ENCODE peak calls at places on chromosome 17, in nine cellular contexts. One of them, this sample, is unnamed. For H3K4me1, the result is how much of the 10 kb centered on the place peaks cover.

GRCh38 chr17:48335858-48336500 is 94.0 kb downstream of the SKAP1 start:
- DNase-seq in breast epithelium: no peak
- DNase-seq in body of pancreas: no peak
- DNase-seq in endothelial cell of umbilical vein: peak
- DNase-seq in IMR-90: peak
- DNase-seq in heart right ventricle: no peak
- DNase-seq in spleen: no peak
- DNase-seq in esophagus squamous epithelium: no peak
- DNase-seq in transverse colon: no peak
- DNase-seq in this sample: no peak

GRCh38 chr17:2347805-2348685 is 10.7 kb downstream of the SGSM2 start:
- DNase-seq in breast epithelium: peak
- DNase-seq in endothelial cell of umbilical vein: no peak
- DNase-seq in body of pancreas: peak
- DNase-seq in spleen: peak
- DNase-seq in IMR-90: peak
- DNase-seq in heart right ventricle: no peak
- DNase-seq in transverse colon: peak
- DNase-seq in esophagus squamous epithelium: no peak
- DNase-seq in this sample: no peak

GRCh38 chr17:39352986-39353385 is 48.4 kb downstream of the FBXL20 start:
- DNase-seq in body of pancreas: no peak
- DNase-seq in breast epithelium: no peak
- DNase-seq in esophagus squamous epithelium: no peak
- DNase-seq in IMR-90: no peak
- DNase-seq in endothelial cell of umbilical vein: no peak
- DNase-seq in transverse colon: no peak
- DNase-seq in heart right ventricle: no peak
- DNase-seq in spleen: no peak
- DNase-seq in this sample: no peak

GRCh38 chr17:57422574-57423164 is 166.3 kb downstream of the MSI2 start:
- DNase-seq in body of pancreas: no peak
- DNase-seq in heart right ventricle: no peak
- DNase-seq in endothelial cell of umbilical vein: no peak
- DNase-seq in esophagus squamous epithelium: no peak
- DNase-seq in spleen: no peak
- DNase-seq in IMR-90: peak
- DNase-seq in breast epithelium: no peak
- DNase-seq in transverse colon: no peak
- DNase-seq in this sample: peak

GRCh38 chr17:80464486-80464885 is 11.9 kb downstream of the NPTX1 start:
- DNase-seq in esophagus squamous epithelium: no peak
- DNase-seq in spleen: no peak
- DNase-seq in endothelial cell of umbilical vein: no peak
- DNase-seq in transverse colon: no peak
- DNase-seq in heart right ventricle: no peak
- DNase-seq in body of pancreas: no peak
- DNase-seq in breast epithelium: no peak
- DNase-seq in IMR-90: no peak
- DNase-seq in this sample: no peak

GRCh38 chr17:16477255-16477654 is 14.7 kb downstream of the LRRC75A start:
- DNase-seq in body of pancreas: peak
- DNase-seq in endothelial cell of umbilical vein: peak
- DNase-seq in breast epithelium: no peak
- DNase-seq in transverse colon: peak
- DNase-seq in spleen: no peak
- DNase-seq in heart right ventricle: no peak
- DNase-seq in IMR-90: peak
- DNase-seq in esophagus squamous epithelium: no peak
- DNase-seq in this sample: peak

GRCh38 chr17:45968732-45969131 is 30.3 kb upstream of the STH start:
- DNase-seq in heart right ventricle: no peak
- DNase-seq in endothelial cell of umbilical vein: no peak
- DNase-seq in transverse colon: no peak
- DNase-seq in spleen: no peak
- DNase-seq in body of pancreas: no peak
- DNase-seq in IMR-90: no peak
- DNase-seq in breast epithelium: no peak
- DNase-seq in esophagus squamous epithelium: no peak
- DNase-seq in this sample: no peak

GRCh38 chr17:9308069-9308468 is 267.6 kb downstream of the STX8 start:
- DNase-seq in esophagus squamous epithelium: no peak
- DNase-seq in body of pancreas: no peak
- DNase-seq in IMR-90: no peak
- DNase-seq in heart right ventricle: no peak
- DNase-seq in endothelial cell of umbilical vein: no peak
- DNase-seq in spleen: no peak
- DNase-seq in transverse colon: no peak
- DNase-seq in breast epithelium: no peak
- DNase-seq in this sample: no peak

GRCh38 chr17:45719335-45720071 is 64.6 kb upstream of the CRHR1 start:
- DNase-seq in spleen: no peak
- DNase-seq in transverse colon: no peak
- DNase-seq in esophagus squamous epithelium: no peak
- DNase-seq in body of pancreas: no peak
- DNase-seq in breast epithelium: no peak
- DNase-seq in endothelial cell of umbilical vein: no peak
- DNase-seq in heart right ventricle: no peak
- DNase-seq in IMR-90: peak
- DNase-seq in this sample: no peak

GRCh38 chr17:1030684-1031557 is 34.0 kb downstream of the TIMM22 start:
- DNase-seq in endothelial cell of umbilical vein: no peak
- DNase-seq in transverse colon: no peak
- DNase-seq in esophagus squamous epithelium: no peak
- DNase-seq in heart right ventricle: peak
- DNase-seq in IMR-90: no peak
- DNase-seq in spleen: no peak
- DNase-seq in body of pancreas: no peak
- DNase-seq in breast epithelium: no peak
- DNase-seq in this sample: peak

GRCh38 chr17:50431219-50431618 is 5.2 kb downstream of the ACSF2 start:
- DNase-seq in endothelial cell of umbilical vein: no peak
- DNase-seq in transverse colon: no peak
- DNase-seq in IMR-90: no peak
- DNase-seq in breast epithelium: no peak
- DNase-seq in spleen: no peak
- DNase-seq in esophagus squamous epithelium: no peak
- DNase-seq in heart right ventricle: no peak
- DNase-seq in body of pancreas: no peak
- DNase-seq in this sample: no peak

GRCh38 chr17:42531455-42532354 is 4.3 kb upstream of the NAGLU start:
- DNase-seq in spleen: peak
- DNase-seq in body of pancreas: peak
- DNase-seq in IMR-90: peak
- DNase-seq in esophagus squamous epithelium: no peak
- DNase-seq in transverse colon: peak
- DNase-seq in heart right ventricle: peak
- DNase-seq in breast epithelium: no peak
- DNase-seq in endothelial cell of umbilical vein: peak
- DNase-seq in this sample: peak

GRCh38 chr17:44587339-44587738 is 30.1 kb downstream of the FZD2 start:
- DNase-seq in spleen: no peak
- DNase-seq in transverse colon: no peak
- DNase-seq in IMR-90: peak
- DNase-seq in endothelial cell of umbilical vein: peak
- DNase-seq in esophagus squamous epithelium: no peak
- DNase-seq in breast epithelium: no peak
- DNase-seq in heart right ventricle: peak
- DNase-seq in body of pancreas: peak
- DNase-seq in this sample: peak

GRCh38 chr17:17224137-17224536 is 12.8 kb downstream of the FLCN start:
- DNase-seq in body of pancreas: no peak
- DNase-seq in heart right ventricle: no peak
- DNase-seq in spleen: no peak
- DNase-seq in IMR-90: no peak
- DNase-seq in esophagus squamous epithelium: no peak
- DNase-seq in breast epithelium: no peak
- DNase-seq in endothelial cell of umbilical vein: no peak
- DNase-seq in transverse colon: no peak
- DNase-seq in this sample: no peak

GRCh38 chr17:80413771-80414507 is 1.0 kb upstream of the ENDOV start:
- DNase-seq in spleen: no peak
- DNase-seq in IMR-90: no peak
- DNase-seq in endothelial cell of umbilical vein: no peak
- DNase-seq in breast epithelium: no peak
- DNase-seq in transverse colon: no peak
- DNase-seq in heart right ventricle: no peak
- DNase-seq in body of pancreas: no peak
- DNase-seq in esophagus squamous epithelium: no peak
- DNase-seq in this sample: no peak

GRCh38 chr17:61335845-61336655 is 63.6 kb upstream of the TBX2 start:
- DNase-seq in body of pancreas: peak
- DNase-seq in transverse colon: no peak
- DNase-seq in spleen: no peak
- DNase-seq in esophagus squamous epithelium: no peak
- DNase-seq in endothelial cell of umbilical vein: peak
- DNase-seq in breast epithelium: no peak
- DNase-seq in heart right ventricle: peak
- DNase-seq in IMR-90: peak
- DNase-seq in this sample: no peak

DNA sequence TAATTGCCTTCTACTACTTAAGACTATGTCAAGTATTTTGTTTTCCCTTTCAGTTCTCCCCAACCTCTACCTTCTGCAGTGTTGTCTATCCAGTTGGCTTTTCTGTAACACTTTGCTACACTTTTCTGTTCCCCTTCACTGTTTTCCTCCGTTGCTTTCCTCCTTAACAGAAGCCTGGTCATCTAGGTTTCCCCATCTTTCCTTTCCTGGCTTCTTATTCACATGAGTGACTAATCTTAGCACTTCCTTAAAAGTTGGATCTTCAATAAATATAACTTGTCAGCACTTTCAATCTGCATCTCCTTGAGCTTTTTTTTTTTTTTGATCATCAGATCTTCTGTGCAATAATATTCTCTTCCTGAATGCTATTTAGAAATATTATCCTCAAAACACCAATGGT is 2.8 kb upstream of the SLFN11 start:
- DNase-seq in spleen: no peak
- DNase-seq in breast epithelium: no peak
- DNase-seq in body of pancreas: no peak
- DNase-seq in endothelial cell of umbilical vein: peak
- DNase-seq in transverse colon: no peak
- DNase-seq in esophagus squamous epithelium: no peak
- DNase-seq in IMR-90: peak
- DNase-seq in heart right ventricle: no peak
- DNase-seq in this sample: no peak
- H3K27ac ChIP-seq in spleen: peak
- H3K27ac ChIP-seq in breast epithelium: peak
- H3K27ac ChIP-seq in body of pancreas: no peak
- H3K27ac ChIP-seq in endothelial cell of umbilical vein: no peak
- H3K27ac ChIP-seq in transverse colon: peak
- H3K27ac ChIP-seq in esophagus squamous epithelium: peak
- H3K27ac ChIP-seq in IMR-90: no peak
- H3K27ac ChIP-seq in heart right ventricle: peak
- H3K27ac ChIP-seq in this sample: peak

DNA sequence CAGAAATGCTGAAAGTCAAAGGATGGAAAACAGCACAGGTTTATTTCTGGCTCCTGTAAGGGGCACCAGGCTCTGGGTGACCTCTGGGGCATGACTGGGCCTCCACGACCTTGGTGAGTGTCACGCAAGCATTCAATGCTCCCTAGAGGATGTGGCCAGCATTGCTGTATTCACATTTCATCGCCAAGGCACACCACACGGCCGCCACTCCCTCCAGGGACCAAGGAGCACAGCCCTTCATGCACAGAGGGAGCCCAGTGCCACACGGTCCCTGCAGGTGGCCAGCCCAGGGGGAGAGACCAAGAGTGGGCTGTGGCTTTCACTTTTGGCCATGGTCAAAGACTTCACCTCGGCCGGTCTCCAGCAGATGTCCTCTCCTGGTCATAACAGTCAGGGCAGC is 137.4 kb upstream of the TNRC6C start:
- DNase-seq in heart right ventricle: peak
- DNase-seq in breast epithelium: no peak
- DNase-seq in esophagus squamous epithelium: no peak
- DNase-seq in transverse colon: no peak
- DNase-seq in endothelial cell of umbilical vein: no peak
- DNase-seq in body of pancreas: no peak
- DNase-seq in spleen: peak
- DNase-seq in IMR-90: no peak
- DNase-seq in this sample: no peak
- TF ChIP-seq CTCF in heart right ventricle: no peak
- TF ChIP-seq CTCF in breast epithelium: no peak
- TF ChIP-seq CTCF in esophagus squamous epithelium: no peak
- TF ChIP-seq CTCF in transverse colon: no peak
- TF ChIP-seq CTCF in endothelial cell of umbilical vein: no peak
- TF ChIP-seq CTCF in body of pancreas: no peak
- TF ChIP-seq CTCF in spleen: peak
- TF ChIP-seq CTCF in IMR-90: no peak
- TF ChIP-seq CTCF in this sample: peak

GRCh38 chr17:63824362-63824761 is 2.9 kb upstream of the PSMC5 start:
- DNase-seq in endothelial cell of umbilical vein: no peak
- DNase-seq in IMR-90: no peak
- DNase-seq in transverse colon: no peak
- DNase-seq in esophagus squamous epithelium: no peak
- DNase-seq in breast epithelium: no peak
- DNase-seq in heart right ventricle: no peak
- DNase-seq in body of pancreas: no peak
- DNase-seq in spleen: no peak
- DNase-seq in this sample: no peak
- H3K4me1 ChIP-seq in endothelial cell of umbilical vein: under half
- H3K4me1 ChIP-seq in IMR-90: under half
- H3K4me1 ChIP-seq in transverse colon: under half
- H3K4me1 ChIP-seq in esophagus squamous epithelium: under half
- H3K4me1 ChIP-seq in breast epithelium: under half
- H3K4me1 ChIP-seq in heart right ventricle: under half
- H3K4me1 ChIP-seq in body of pancreas: under half
- H3K4me1 ChIP-seq in spleen: under half
- H3K4me1 ChIP-seq in this sample: half or more

GRCh38 chr17:40452074-40452787 is 9.0 kb downstream of the IGFBP4 start:
- DNase-seq in heart right ventricle: peak
- DNase-seq in spleen: no peak
- DNase-seq in esophagus squamous epithelium: no peak
- DNase-seq in IMR-90: peak
- DNase-seq in endothelial cell of umbilical vein: no peak
- DNase-seq in breast epithelium: no peak
- DNase-seq in transverse colon: no peak
- DNase-seq in body of pancreas: no peak
- DNase-seq in this sample: no peak
- H3K27ac ChIP-seq in heart right ventricle: peak
- H3K27ac ChIP-seq in spleen: peak
- H3K27ac ChIP-seq in esophagus squamous epithelium: peak
- H3K27ac ChIP-seq in IMR-90: peak
- H3K27ac ChIP-seq in endothelial cell of umbilical vein: no peak
- H3K27ac ChIP-seq in breast epithelium: peak
- H3K27ac ChIP-seq in transverse colon: peak
- H3K27ac ChIP-seq in body of pancreas: no peak
- H3K27ac ChIP-seq in this sample: peak

GRCh38 chr17:81527591-81528383 is at the start of gene FSCN2:
- DNase-seq in endothelial cell of umbilical vein: no peak
- DNase-seq in heart right ventricle: peak
- DNase-seq in breast epithelium: no peak
- DNase-seq in esophagus squamous epithelium: no peak
- DNase-seq in body of pancreas: no peak
- DNase-seq in transverse colon: no peak
- DNase-seq in IMR-90: no peak
- DNase-seq in spleen: no peak
- DNase-seq in this sample: no peak
- TF ChIP-seq CTCF in endothelial cell of umbilical vein: no peak
- TF ChIP-seq CTCF in heart right ventricle: no peak
- TF ChIP-seq CTCF in breast epithelium: no peak
- TF ChIP-seq CTCF in esophagus squamous epithelium: no peak
- TF ChIP-seq CTCF in body of pancreas: no peak
- TF ChIP-seq CTCF in transverse colon: no peak
- TF ChIP-seq CTCF in IMR-90: peak
- TF ChIP-seq CTCF in spleen: peak
- TF ChIP-seq CTCF in this sample: no peak

This sample was measured in left ventricle myocardium inferior.